ENCODE peak calls at places on chromosomes 13 and 19, in nine cellular contexts. One of them, this sample, is unnamed.

GRCh38 chr13:67771106-67771505 is 541.0 kb upstream of the PCDH9 start:
- DNase-seq in cardiac muscle cell: no peak
- DNase-seq in lung: no peak
- DNase-seq in thyroid gland: no peak
- DNase-seq in dorsolateral prefrontal cortex: no peak
- DNase-seq in neural progenitor cell: no peak
- DNase-seq in GM12878: no peak
- DNase-seq in endothelial cell of umbilical vein: no peak
- DNase-seq in ascending aorta: no peak
- DNase-seq in this sample: no peak

GRCh38 chr13:113427562-113428468 is 25.5 kb downstream of the ADPRHL1 start:
- DNase-seq in cardiac muscle cell: no peak
- DNase-seq in lung: no peak
- DNase-seq in neural progenitor cell: peak; percentile 1
- DNase-seq in ascending aorta: no peak
- DNase-seq in dorsolateral prefrontal cortex: no peak
- DNase-seq in endothelial cell of umbilical vein: no peak
- DNase-seq in GM12878: no peak
- DNase-seq in thyroid gland: no peak
- DNase-seq in this sample: no peak

GRCh38 chr13:29551214-29551613 is 44.3 kb downstream of the SLC7A1 start:
- DNase-seq in thyroid gland: no peak
- DNase-seq in neural progenitor cell: no peak
- DNase-seq in cardiac muscle cell: no peak
- DNase-seq in dorsolateral prefrontal cortex: no peak
- DNase-seq in GM12878: no peak
- DNase-seq in lung: no peak
- DNase-seq in ascending aorta: no peak
- DNase-seq in endothelial cell of umbilical vein: no peak
- DNase-seq in this sample: no peak

GRCh38 chr19:34226036-34226435 is 28.3 kb upstream of the GARRE1 start:
- DNase-seq in neural progenitor cell: no peak
- DNase-seq in thyroid gland: no peak
- DNase-seq in lung: no peak
- DNase-seq in dorsolateral prefrontal cortex: no peak
- DNase-seq in GM12878: no peak
- DNase-seq in cardiac muscle cell: no peak
- DNase-seq in ascending aorta: no peak
- DNase-seq in endothelial cell of umbilical vein: no peak
- DNase-seq in this sample: no peak

GRCh38 chr13:76725211-76725610 is 161.0 kb downstream of the KCTD12 start:
- DNase-seq in ascending aorta: no peak
- DNase-seq in lung: no peak
- DNase-seq in endothelial cell of umbilical vein: peak; percentile 92
- DNase-seq in thyroid gland: no peak
- DNase-seq in dorsolateral prefrontal cortex: no peak
- DNase-seq in GM12878: no peak
- DNase-seq in cardiac muscle cell: no peak
- DNase-seq in neural progenitor cell: no peak
- DNase-seq in this sample: no peak

GRCh38 chr19:49014123-49014869 is 2.6 kb downstream of the LHB start:
- DNase-seq in lung: no peak
- DNase-seq in neural progenitor cell: no peak
- DNase-seq in cardiac muscle cell: no peak
- DNase-seq in GM12878: no peak
- DNase-seq in endothelial cell of umbilical vein: no peak
- DNase-seq in ascending aorta: no peak
- DNase-seq in dorsolateral prefrontal cortex: no peak
- DNase-seq in thyroid gland: no peak
- DNase-seq in this sample: no peak

GRCh38 chr19:49340069-49340864 is 5.1 kb downstream of the CD37 start:
- DNase-seq in cardiac muscle cell: peak; percentile 28
- DNase-seq in ascending aorta: peak; percentile 88
- DNase-seq in lung: peak; percentile 75
- DNase-seq in dorsolateral prefrontal cortex: no peak
- DNase-seq in neural progenitor cell: peak; percentile 52
- DNase-seq in thyroid gland: peak; percentile 60
- DNase-seq in endothelial cell of umbilical vein: peak; percentile 56
- DNase-seq in GM12878: peak; percentile 93
- DNase-seq in this sample: peak; percentile 68

GRCh38 chr19:42254850-42255765 is at the start of gene ERF:
- DNase-seq in dorsolateral prefrontal cortex: peak; percentile 94
- DNase-seq in GM12878: peak; percentile 45
- DNase-seq in thyroid gland: peak; percentile 92
- DNase-seq in cardiac muscle cell: peak; percentile 95
- DNase-seq in endothelial cell of umbilical vein: peak; percentile 93
- DNase-seq in lung: peak; percentile 94
- DNase-seq in neural progenitor cell: peak; percentile 98
- DNase-seq in ascending aorta: peak; percentile 97
- DNase-seq in this sample: peak; percentile 91

GRCh38 chr19:3094638-3095374 is 644 bp downstream of the GNA11 start:
- DNase-seq in dorsolateral prefrontal cortex: no peak
- DNase-seq in lung: no peak
- DNase-seq in ascending aorta: no peak
- DNase-seq in neural progenitor cell: peak; percentile 56
- DNase-seq in endothelial cell of umbilical vein: no peak
- DNase-seq in cardiac muscle cell: peak; percentile 49
- DNase-seq in GM12878: no peak
- DNase-seq in thyroid gland: peak; percentile 28
- DNase-seq in this sample: no peak

GRCh38 chr13:114222461-114222968 is 12.2 kb upstream of the CDC16 start:
- DNase-seq in endothelial cell of umbilical vein: peak; percentile 87
- DNase-seq in dorsolateral prefrontal cortex: no peak
- DNase-seq in lung: no peak
- DNase-seq in ascending aorta: no peak
- DNase-seq in cardiac muscle cell: peak; percentile 82
- DNase-seq in GM12878: no peak
- DNase-seq in thyroid gland: peak; percentile 77
- DNase-seq in neural progenitor cell: no peak
- DNase-seq in this sample: no peak

DNA sequence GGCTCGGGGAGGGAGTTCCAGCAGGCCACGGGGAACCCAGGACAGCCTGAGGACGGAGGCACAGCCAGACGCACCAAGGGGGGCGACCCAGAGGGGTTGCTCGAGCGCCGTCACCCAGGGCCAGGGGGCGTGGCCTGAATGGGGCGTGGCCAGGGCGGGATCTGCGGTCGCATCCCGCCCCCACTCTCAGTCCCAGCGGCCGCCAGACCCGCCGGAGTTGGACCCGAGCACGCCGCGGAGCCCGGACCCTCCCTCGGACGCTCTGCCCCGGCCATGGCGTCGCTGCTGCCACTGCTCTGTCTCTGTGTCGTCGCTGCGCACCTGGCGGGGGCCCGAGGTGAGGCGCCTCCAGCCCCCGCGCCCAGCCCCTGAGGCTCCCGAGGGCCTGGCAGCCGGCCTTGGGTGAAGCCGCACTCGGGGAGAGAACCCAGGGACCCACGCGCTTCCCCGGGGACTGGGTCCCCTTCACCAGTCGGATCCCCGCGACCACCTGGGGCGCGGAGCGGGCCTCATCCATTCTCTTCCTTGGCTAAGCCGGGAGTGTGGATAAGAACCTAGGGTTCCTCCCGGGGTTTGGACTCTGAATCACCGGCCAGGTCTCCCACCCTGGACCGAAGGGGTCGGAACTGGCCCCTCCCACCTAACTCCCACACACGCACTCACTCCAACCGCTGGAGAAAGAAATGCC is at the start of gene CILP2:
- DNase-seq in endothelial cell of umbilical vein: no peak
- DNase-seq in thyroid gland: peak; percentile 69
- DNase-seq in cardiac muscle cell: peak; percentile 78
- DNase-seq in dorsolateral prefrontal cortex: no peak
- DNase-seq in neural progenitor cell: peak; percentile 86
- DNase-seq in lung: no peak
- DNase-seq in ascending aorta: no peak
- DNase-seq in GM12878: no peak
- DNase-seq in this sample: no peak
- H3K4me3 ChIP-seq in endothelial cell of umbilical vein: no peak within 1 kb of the TSS
- H3K4me3 ChIP-seq in thyroid gland: no peak within 1 kb of the TSS
- H3K4me3 ChIP-seq in cardiac muscle cell: peak within 1 kb of the TSS; percentile 39
- H3K4me3 ChIP-seq in dorsolateral prefrontal cortex: peak within 1 kb of the TSS; percentile 37
- H3K4me3 ChIP-seq in neural progenitor cell: peak within 1 kb of the TSS; percentile 56
- H3K4me3 ChIP-seq in lung: no peak within 1 kb of the TSS
- H3K4me3 ChIP-seq in ascending aorta: peak within 1 kb of the TSS; percentile 51
- H3K4me3 ChIP-seq in GM12878: no peak within 1 kb of the TSS
- H3K4me3 ChIP-seq in this sample: peak within 1 kb of the TSS; percentile 15

DNA sequence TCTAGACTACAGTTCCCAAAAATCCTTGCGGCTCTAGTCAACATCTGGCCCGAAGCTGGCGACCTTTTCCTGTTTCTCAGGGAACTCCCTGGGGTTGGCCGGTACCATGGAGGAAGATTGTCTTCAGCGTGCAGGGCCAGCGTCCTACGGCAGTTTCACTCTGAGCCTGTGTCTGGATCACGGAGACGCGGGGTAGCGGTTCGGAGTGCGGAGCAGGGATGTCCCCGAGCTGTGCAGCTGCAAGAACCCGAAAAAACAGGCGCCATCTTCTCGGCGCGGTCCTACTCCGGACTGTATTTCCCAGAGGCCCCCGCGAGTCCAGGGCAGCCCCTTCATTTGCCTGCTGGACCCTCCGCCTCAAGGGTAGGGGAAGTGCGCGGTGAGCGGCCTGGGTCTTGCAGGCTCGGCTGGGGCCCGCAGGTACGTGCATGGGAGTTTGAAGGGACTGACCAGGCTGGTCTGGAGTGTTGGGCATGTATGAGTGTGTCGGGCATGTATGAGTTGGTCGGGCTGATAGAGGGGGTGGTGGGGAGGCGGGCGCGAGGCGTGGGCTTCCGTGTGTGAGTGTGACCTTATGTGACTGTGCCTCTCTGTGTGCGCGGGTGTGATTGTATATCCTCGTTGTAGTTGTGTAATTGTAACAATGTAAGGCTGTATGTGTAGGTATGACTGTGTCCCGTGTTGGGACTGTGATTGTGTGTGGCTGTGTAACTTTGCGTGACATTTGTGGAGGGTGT is at the start of gene ZNF383:
- DNase-seq in GM12878: peak; percentile 81
- DNase-seq in ascending aorta: peak; percentile 91
- DNase-seq in lung: peak; percentile 90
- DNase-seq in dorsolateral prefrontal cortex: peak; percentile 87
- DNase-seq in neural progenitor cell: peak; percentile 93
- DNase-seq in endothelial cell of umbilical vein: peak; percentile 92
- DNase-seq in thyroid gland: peak; percentile 91
- DNase-seq in cardiac muscle cell: peak; percentile 95
- DNase-seq in this sample: peak; percentile 86
- H3K4me3 ChIP-seq in GM12878: peak within 1 kb of the TSS; percentile 86
- H3K4me3 ChIP-seq in ascending aorta: peak within 1 kb of the TSS; percentile 73
- H3K4me3 ChIP-seq in lung: peak within 1 kb of the TSS; percentile 95
- H3K4me3 ChIP-seq in dorsolateral prefrontal cortex: peak within 1 kb of the TSS; percentile 80
- H3K4me3 ChIP-seq in neural progenitor cell: peak within 1 kb of the TSS; percentile 97
- H3K4me3 ChIP-seq in endothelial cell of umbilical vein: peak within 1 kb of the TSS; percentile 89
- H3K4me3 ChIP-seq in thyroid gland: peak within 1 kb of the TSS; percentile 92
- H3K4me3 ChIP-seq in cardiac muscle cell: peak within 1 kb of the TSS; percentile 66
- H3K4me3 ChIP-seq in this sample: peak within 1 kb of the TSS; percentile 73

DNA sequence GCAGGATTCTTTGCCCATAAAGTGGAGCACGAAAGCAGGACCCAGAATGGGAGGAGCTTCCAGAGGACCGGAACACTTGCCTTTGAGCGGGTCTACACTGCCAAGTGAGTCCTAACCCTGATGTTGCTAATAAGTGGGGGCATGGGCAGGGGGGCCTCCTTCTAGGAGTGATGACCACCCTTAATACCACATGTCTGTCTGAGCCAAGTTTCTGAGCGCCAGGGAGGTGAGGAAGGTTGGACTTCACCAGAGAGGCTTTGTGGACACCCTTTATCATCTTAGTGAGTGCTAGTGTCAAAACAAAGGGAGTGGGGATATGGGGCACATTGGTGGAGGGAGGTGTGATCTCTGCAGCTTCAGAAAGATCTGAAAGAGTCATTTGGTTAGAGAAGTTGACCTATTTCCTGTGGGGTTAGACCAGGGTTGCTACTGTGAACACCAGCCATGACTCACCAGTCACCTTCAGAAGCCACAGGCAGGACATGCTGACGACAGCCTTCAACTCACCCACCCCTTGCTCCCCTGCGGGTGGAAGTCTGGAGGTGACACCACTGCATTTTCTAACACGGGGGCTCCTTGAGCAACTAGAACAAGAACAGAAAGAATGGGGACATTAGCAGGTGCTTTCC is 8.8 kb downstream of the ALOX5AP start:
- DNase-seq in lung: peak; percentile 63
- DNase-seq in cardiac muscle cell: no peak
- DNase-seq in GM12878: peak; percentile 95
- DNase-seq in dorsolateral prefrontal cortex: no peak
- DNase-seq in endothelial cell of umbilical vein: peak; percentile 36
- DNase-seq in ascending aorta: peak; percentile 74
- DNase-seq in neural progenitor cell: no peak
- DNase-seq in thyroid gland: no peak
- DNase-seq in this sample: peak; percentile 10
- H3K4me3 ChIP-seq in lung: no peak overlapping the region
- H3K4me3 ChIP-seq in cardiac muscle cell: no peak overlapping the region
- H3K4me3 ChIP-seq in GM12878: no peak overlapping the region
- H3K4me3 ChIP-seq in dorsolateral prefrontal cortex: no peak overlapping the region
- H3K4me3 ChIP-seq in endothelial cell of umbilical vein: no peak overlapping the region
- H3K4me3 ChIP-seq in ascending aorta: peak overlapping the region; percentile 14
- H3K4me3 ChIP-seq in neural progenitor cell: no peak overlapping the region
- H3K4me3 ChIP-seq in thyroid gland: no peak overlapping the region
- H3K4me3 ChIP-seq in this sample: no peak overlapping the region

GRCh38 chr19:29001006-29001921 is 211.7 kb downstream of the UQCRFS1 start:
- DNase-seq in GM12878: no peak
- DNase-seq in thyroid gland: peak; percentile 68
- DNase-seq in lung: no peak
- DNase-seq in ascending aorta: no peak
- DNase-seq in dorsolateral prefrontal cortex: no peak
- DNase-seq in endothelial cell of umbilical vein: no peak
- DNase-seq in neural progenitor cell: no peak
- DNase-seq in cardiac muscle cell: no peak
- DNase-seq in this sample: no peak

GRCh38 chr19:29003641-29004409 is 209.1 kb downstream of the UQCRFS1 start:
- DNase-seq in neural progenitor cell: peak; percentile 60
- DNase-seq in thyroid gland: no peak
- DNase-seq in lung: no peak
- DNase-seq in dorsolateral prefrontal cortex: no peak
- DNase-seq in cardiac muscle cell: no peak
- DNase-seq in endothelial cell of umbilical vein: no peak
- DNase-seq in ascending aorta: no peak
- DNase-seq in GM12878: no peak
- DNase-seq in this sample: no peak

GRCh38 chr19:28999733-29000433 is 213.1 kb downstream of the UQCRFS1 start:
- DNase-seq in endothelial cell of umbilical vein: no peak
- DNase-seq in thyroid gland: peak; percentile 29
- DNase-seq in neural progenitor cell: no peak
- DNase-seq in dorsolateral prefrontal cortex: no peak
- DNase-seq in ascending aorta: no peak
- DNase-seq in GM12878: no peak
- DNase-seq in cardiac muscle cell: no peak
- DNase-seq in lung: no peak
- DNase-seq in this sample: no peak

GRCh38 chr19:29001922-29002247 is 211.1 kb downstream of the UQCRFS1 start:
- DNase-seq in neural progenitor cell: no peak
- DNase-seq in ascending aorta: no peak
- DNase-seq in thyroid gland: no peak
- DNase-seq in cardiac muscle cell: no peak
- DNase-seq in lung: no peak
- DNase-seq in endothelial cell of umbilical vein: no peak
- DNase-seq in GM12878: no peak
- DNase-seq in dorsolateral prefrontal cortex: no peak
- DNase-seq in this sample: no peak

DNA sequence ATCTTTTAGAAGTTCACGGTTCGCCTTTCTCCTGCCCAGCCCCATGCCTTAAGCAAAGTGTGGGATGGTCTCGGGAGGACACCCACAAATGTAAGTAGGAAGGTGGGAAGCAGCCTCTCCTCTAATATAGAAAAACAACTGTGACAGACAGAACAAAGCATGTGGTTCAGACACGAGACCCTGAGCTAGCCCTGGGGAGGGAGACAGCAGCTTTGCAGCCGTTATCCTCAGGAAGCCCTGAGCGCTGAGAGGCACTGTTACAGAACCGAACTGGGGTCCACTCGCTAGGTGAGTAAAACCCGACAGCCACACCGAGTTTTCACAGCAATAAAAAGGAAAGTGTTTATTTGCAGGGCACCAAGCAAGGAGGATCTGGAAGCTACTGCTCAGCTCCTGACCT is 210.6 kb downstream of the UQCRFS1 start:
- DNase-seq in ascending aorta: no peak
- DNase-seq in endothelial cell of umbilical vein: no peak
- DNase-seq in lung: no peak
- DNase-seq in GM12878: no peak
- DNase-seq in thyroid gland: no peak
- DNase-seq in dorsolateral prefrontal cortex: no peak
- DNase-seq in cardiac muscle cell: no peak
- DNase-seq in neural progenitor cell: no peak
- DNase-seq in this sample: no peak
- H3K4me3 ChIP-seq in ascending aorta: no peak overlapping the region
- H3K4me3 ChIP-seq in endothelial cell of umbilical vein: no peak overlapping the region
- H3K4me3 ChIP-seq in lung: no peak overlapping the region
- H3K4me3 ChIP-seq in GM12878: no peak overlapping the region
- H3K4me3 ChIP-seq in thyroid gland: no peak overlapping the region
- H3K4me3 ChIP-seq in dorsolateral prefrontal cortex: no peak overlapping the region
- H3K4me3 ChIP-seq in cardiac muscle cell: no peak overlapping the region
- H3K4me3 ChIP-seq in neural progenitor cell: no peak overlapping the region
- H3K4me3 ChIP-seq in this sample: no peak overlapping the region

This sample was measured in prostate gland.